ENCODE peak calls at places on chromosomes 16 and 17, in four cellular contexts. One of them, this sample, is unnamed.

GRCh38 chr16:7482028-7482427 is 149.4 kb downstream of the RBFOX1 start:
- DNase-seq in tibial nerve: no peak
- DNase-seq in NB4: no peak
- DNase-seq in uterus: no peak
- DNase-seq in this sample: no peak

GRCh38 chr17:48478224-48479013 is 48.4 kb upstream of the SKAP1 start:
- DNase-seq in tibial nerve: no peak
- DNase-seq in NB4: peak
- DNase-seq in uterus: no peak
- DNase-seq in this sample: no peak

GRCh38 chr17:10121971-10122707 is 76.3 kb downstream of the GAS7 start:
- DNase-seq in tibial nerve: peak
- DNase-seq in NB4: peak
- DNase-seq in uterus: no peak
- DNase-seq in this sample: no peak

GRCh38 chr16:51131619-51132018 is 19.5 kb downstream of the SALL1 start:
- DNase-seq in tibial nerve: no peak
- DNase-seq in NB4: no peak
- DNase-seq in uterus: no peak
- DNase-seq in this sample: no peak

GRCh38 chr16:55570159-55570558 is 3.7 kb downstream of the CAPNS2 start:
- DNase-seq in tibial nerve: no peak
- DNase-seq in NB4: no peak
- DNase-seq in uterus: no peak
- DNase-seq in this sample: no peak

GRCh38 chr16:68711421-68712139 is 25.5 kb upstream of the CDH1 start:
- DNase-seq in tibial nerve: no peak
- DNase-seq in NB4: peak
- DNase-seq in uterus: no peak
- DNase-seq in this sample: no peak

GRCh38 chr16:67207116-67207856 is 8.4 kb downstream of the ELMO3 start:
- DNase-seq in tibial nerve: no peak
- DNase-seq in NB4: no peak
- DNase-seq in uterus: no peak
- DNase-seq in this sample: no peak

GRCh38 chr16:4633910-4634635 is 9.4 kb downstream of the MGRN1 start:
- DNase-seq in tibial nerve: no peak
- DNase-seq in NB4: no peak
- DNase-seq in uterus: no peak
- DNase-seq in this sample: no peak

GRCh38 chr16:86794216-86794864 is 216.0 kb downstream of the FOXL1 start:
- DNase-seq in tibial nerve: no peak
- DNase-seq in NB4: no peak
- DNase-seq in uterus: no peak
- DNase-seq in this sample: no peak

GRCh38 chr17:31190351-31190750 is 95.6 kb downstream of the NF1 start:
- DNase-seq in tibial nerve: no peak
- DNase-seq in NB4: no peak
- DNase-seq in uterus: no peak
- DNase-seq in this sample: no peak

GRCh38 chr17:64331946-64332493 is 58.6 kb downstream of the PECAM1 start:
- DNase-seq in tibial nerve: no peak
- DNase-seq in NB4: peak
- DNase-seq in uterus: no peak
- DNase-seq in this sample: no peak

DNA sequence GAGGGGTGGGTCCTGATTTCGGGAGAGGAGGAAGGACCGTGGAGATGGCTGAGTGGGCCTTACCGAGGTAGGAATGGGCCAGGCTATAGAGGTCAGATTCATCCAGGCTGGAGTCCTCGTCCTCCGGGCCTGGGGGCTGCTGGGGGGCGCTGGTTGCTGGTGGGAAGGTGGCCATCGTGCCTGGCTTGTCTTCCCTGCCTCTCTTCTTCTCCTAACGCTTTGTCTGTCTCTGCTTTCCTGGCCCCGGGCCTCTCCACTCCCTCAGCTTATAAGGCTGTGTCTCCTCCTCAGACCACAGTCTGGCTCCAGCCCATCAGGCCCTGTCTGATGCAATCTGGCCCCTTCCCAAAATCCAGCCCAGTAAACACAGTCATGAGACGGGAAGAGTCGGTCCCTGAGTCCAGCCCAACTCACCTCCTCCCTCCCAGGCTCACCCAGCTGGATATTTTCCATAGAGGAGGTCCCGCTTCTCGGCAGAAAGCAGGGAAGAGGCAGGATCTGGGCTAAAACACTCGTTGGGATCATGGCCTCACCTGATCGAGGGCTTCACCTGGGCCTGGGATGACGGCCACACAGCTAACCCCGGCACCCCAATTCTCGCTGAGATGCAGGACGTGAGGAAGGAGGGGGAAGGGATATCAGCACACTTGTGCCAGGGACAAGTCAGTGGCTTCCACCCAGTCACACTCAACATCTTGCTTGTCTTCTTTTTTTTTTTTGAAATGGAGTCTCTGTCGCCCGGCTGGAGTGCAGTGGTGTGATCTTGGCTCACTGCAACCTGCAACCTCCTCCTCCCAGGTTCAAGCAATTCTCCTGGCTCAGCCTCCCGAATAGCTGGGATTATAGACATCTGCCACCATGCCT is at the start of gene NUPR1:
- DNase-seq in tibial nerve: peak
- DNase-seq in NB4: no peak
- DNase-seq in uterus: peak
- DNase-seq in this sample: peak
- H3K4me3 ChIP-seq in tibial nerve: peak
- H3K4me3 ChIP-seq in NB4: no peak
- H3K4me3 ChIP-seq in uterus: peak
- H3K4me3 ChIP-seq in this sample: peak

GRCh38 chr16:88781140-88782077 is 3.6 kb downstream of the PIEZO1 start:
- DNase-seq in tibial nerve: no peak
- DNase-seq in NB4: peak
- DNase-seq in uterus: no peak
- DNase-seq in this sample: no peak
- TF ChIP-seq POLR2A in tibial nerve: no peak
- TF ChIP-seq POLR2A in NB4: no peak
- TF ChIP-seq POLR2A in uterus: no peak
- TF ChIP-seq POLR2A in this sample: no peak

GRCh38 chr16:80065565-80065964 is 465.0 kb upstream of the MAF start:
- DNase-seq in tibial nerve: no peak
- DNase-seq in NB4: no peak
- DNase-seq in uterus: no peak
- DNase-seq in this sample: no peak
- H3K4me3 ChIP-seq in tibial nerve: no peak
- H3K4me3 ChIP-seq in NB4: no peak
- H3K4me3 ChIP-seq in uterus: no peak
- H3K4me3 ChIP-seq in this sample: no peak

DNA sequence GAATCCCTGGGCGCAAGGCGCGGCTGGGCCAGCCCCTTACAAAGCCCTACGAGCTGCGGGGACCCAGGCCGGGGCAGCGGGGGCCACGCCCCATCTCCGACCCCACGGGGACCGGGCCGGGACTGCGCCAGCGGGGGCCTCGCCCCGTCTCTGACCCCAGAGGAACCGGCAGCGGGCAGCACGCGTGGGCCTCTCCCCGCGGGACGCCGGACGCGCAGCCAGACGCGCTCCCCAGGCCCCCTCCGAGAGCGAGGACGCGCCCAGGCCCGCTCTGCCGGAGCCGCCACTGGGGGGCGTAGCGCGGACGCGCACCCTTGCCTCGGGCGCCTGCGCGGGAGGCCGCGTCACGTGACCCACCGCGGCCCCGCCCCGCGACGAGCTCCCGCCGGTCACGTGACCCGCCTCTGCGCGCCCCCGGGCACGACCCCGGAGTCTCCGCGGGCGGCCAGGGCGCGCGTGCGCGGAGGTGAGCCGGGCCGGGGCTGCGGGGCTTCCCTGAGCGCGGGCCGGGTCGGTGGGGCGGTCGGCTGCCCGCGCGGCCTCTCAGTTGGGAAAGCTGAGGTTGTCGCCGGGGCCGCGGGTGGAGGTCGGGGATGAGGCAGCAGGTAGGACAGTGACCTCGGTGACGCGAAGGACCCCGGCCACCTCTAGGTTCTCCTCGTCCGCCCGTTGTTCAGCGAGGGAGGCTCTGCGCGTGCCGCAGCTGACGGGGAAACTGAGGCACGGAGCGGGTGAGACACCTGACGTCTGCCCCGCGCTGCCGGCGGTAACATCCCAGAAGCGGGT is at the start of gene GAA:
- DNase-seq in tibial nerve: peak
- DNase-seq in NB4: peak
- DNase-seq in uterus: peak
- DNase-seq in this sample: peak
- TF ChIP-seq POLR2A in tibial nerve: peak
- TF ChIP-seq POLR2A in NB4: peak
- TF ChIP-seq POLR2A in uterus: peak
- TF ChIP-seq POLR2A in this sample: no peak

DNA sequence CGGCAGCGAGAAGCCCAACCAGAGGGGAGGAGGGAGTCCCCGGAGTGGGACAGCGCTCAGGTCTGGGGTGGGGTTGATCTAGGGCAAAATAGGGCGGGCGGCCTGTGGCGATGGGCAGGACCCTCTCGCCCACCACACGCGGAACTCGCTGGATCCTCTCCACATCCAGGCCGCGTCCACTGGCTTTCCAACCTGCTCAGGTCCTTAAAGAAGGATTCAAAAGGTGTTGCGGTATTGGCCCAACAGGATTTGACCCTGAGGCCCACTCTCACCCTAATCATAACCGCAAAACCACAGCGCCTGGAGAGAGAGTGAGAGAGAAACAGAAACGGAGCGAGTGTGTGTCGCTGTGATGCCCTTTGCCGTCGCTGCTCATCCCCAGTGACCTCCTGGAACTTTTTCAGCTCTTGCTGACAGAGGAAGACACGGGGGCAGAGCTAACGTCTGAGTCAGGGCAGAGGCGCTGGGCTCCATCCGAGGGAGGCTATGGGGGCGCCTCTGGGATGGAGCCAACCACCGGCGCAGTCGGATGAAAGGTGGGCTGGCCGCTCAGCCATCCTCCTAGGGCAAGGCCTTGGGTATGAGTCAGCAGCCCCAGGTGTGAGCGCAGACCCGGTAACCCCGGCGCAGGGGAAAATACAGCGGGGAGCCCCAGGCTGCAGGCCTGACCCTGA is 16.7 kb upstream of the OR1F1 start:
- DNase-seq in tibial nerve: no peak
- DNase-seq in NB4: peak
- DNase-seq in uterus: no peak
- DNase-seq in this sample: no peak
- H3K4me3 ChIP-seq in tibial nerve: no peak
- H3K4me3 ChIP-seq in NB4: no peak
- H3K4me3 ChIP-seq in uterus: no peak
- H3K4me3 ChIP-seq in this sample: no peak

DNA sequence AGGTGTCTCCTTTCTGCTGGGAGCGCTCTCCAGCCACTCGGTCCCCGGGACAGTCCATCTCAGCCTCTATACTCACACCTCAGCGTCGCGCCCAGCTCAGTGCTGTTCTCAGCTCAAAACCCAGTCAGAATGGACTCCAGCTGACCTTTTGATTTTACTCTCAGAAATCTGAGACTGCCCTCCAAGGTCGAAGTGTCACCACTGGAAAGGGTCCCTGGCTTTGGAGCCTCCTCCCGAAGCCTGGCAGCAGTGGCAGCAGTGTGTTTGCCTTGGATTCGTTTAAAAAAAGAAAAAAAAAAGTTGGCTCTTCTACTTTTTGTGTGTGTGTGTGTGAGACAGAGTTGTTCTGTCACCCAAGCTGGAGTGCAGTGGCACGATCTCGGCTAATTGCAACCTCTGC is 10.4 kb downstream of the KLHL36 start:
- DNase-seq in tibial nerve: no peak
- DNase-seq in NB4: no peak
- DNase-seq in uterus: no peak
- DNase-seq in this sample: no peak
- TF ChIP-seq POLR2A in tibial nerve: no peak
- TF ChIP-seq POLR2A in NB4: no peak
- TF ChIP-seq POLR2A in uterus: no peak
- TF ChIP-seq POLR2A in this sample: no peak

DNA sequence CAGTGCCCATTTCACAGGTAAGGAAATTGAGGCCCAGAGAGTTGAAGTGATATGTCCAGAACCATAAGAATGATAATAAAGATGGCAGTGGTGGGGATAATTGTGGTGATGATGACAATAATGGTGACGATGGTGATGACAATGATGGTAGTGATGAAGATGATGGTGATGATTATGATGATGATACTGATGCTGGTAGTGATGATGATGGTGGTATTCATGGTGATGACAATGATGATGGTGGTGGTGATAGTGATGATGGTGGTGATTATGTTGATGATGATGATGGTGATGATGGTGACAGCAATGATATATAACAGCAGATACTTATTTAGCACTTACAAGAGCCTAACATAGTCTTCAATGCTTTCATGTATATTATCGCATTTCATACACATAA is 18.1 kb upstream of the TMEM132E start:
- DNase-seq in tibial nerve: no peak
- DNase-seq in NB4: no peak
- DNase-seq in uterus: no peak
- DNase-seq in this sample: no peak
- H3K4me3 ChIP-seq in tibial nerve: no peak
- H3K4me3 ChIP-seq in NB4: no peak
- H3K4me3 ChIP-seq in uterus: no peak
- H3K4me3 ChIP-seq in this sample: no peak

GRCh38 chr17:3532859-3533142 is 24.8 kb downstream of the TRPV3 start:
- DNase-seq in tibial nerve: no peak
- DNase-seq in NB4: no peak
- DNase-seq in uterus: no peak
- DNase-seq in this sample: no peak
- TF ChIP-seq POLR2A in tibial nerve: no peak
- TF ChIP-seq POLR2A in NB4: no peak
- TF ChIP-seq POLR2A in uterus: no peak
- TF ChIP-seq POLR2A in this sample: no peak

GRCh38 chr17:1231456-1231855 is 38.8 kb upstream of the BHLHA9 start:
- DNase-seq in tibial nerve: no peak
- DNase-seq in NB4: peak
- DNase-seq in uterus: no peak
- DNase-seq in this sample: peak

GRCh38 chr17:1229891-1230571 is 40.2 kb upstream of the BHLHA9 start:
- DNase-seq in tibial nerve: no peak
- DNase-seq in NB4: peak
- DNase-seq in uterus: no peak
- DNase-seq in this sample: no peak

GRCh38 chr17:1228752-1229353 is 41.4 kb upstream of the BHLHA9 start:
- DNase-seq in tibial nerve: no peak
- DNase-seq in NB4: peak
- DNase-seq in uterus: no peak
- DNase-seq in this sample: no peak

GRCh38 chr17:1227917-1228751 is 42.1 kb upstream of the BHLHA9 start:
- DNase-seq in tibial nerve: no peak
- DNase-seq in NB4: peak
- DNase-seq in uterus: no peak
- DNase-seq in this sample: no peak

GRCh38 chr17:1229354-1229890 is 40.8 kb upstream of the BHLHA9 start:
- DNase-seq in tibial nerve: peak
- DNase-seq in NB4: peak
- DNase-seq in uterus: peak
- DNase-seq in this sample: peak
- H3K4me3 ChIP-seq in tibial nerve: peak
- H3K4me3 ChIP-seq in NB4: peak
- H3K4me3 ChIP-seq in uterus: peak
- H3K4me3 ChIP-seq in this sample: peak

This sample was measured in lower leg skin.